ENCODE peak calls at places on chromosomes 16 and 17, in four cellular contexts. N is heart left ventricle, K is stomach, I is endothelial cell of umbilical vein. V is an unnamed sample.

GRCh38 chr17:5097101-5097834 is 14.4 kb downstream of the ZNF232 start:
- DNase-seq in K (peak), I (no peak), N (peak), V (no peak)

GRCh38 chr17:76714822-76715461 is 4.2 kb upstream of the MXRA7 start:
- DNase-seq in I (peak), K (peak), N (peak), V (peak)

GRCh38 chr16:9929313-9929712 is 252.9 kb downstream of the GRIN2A start:
- DNase-seq in K (no peak), I (no peak), N (no peak), V (peak)

GRCh38 chr17:18974407-18975149 is 22.6 kb downstream of the SLC5A10 start:
- DNase-seq in K (no peak), N (no peak), I (no peak), V (no peak)

GRCh38 chr17:75622771-75623273 is 10.4 kb upstream of the SMIM5 start:
- DNase-seq in I (no peak), N (no peak), K (no peak), V (no peak)

GRCh38 chr17:78291944-78292910 is 60.8 kb downstream of the TMEM235 start:
- DNase-seq in I (no peak), K (no peak), N (no peak), V (no peak)

GRCh38 chr17:63974594-63975192 is 2.0 kb upstream of the SCN4A start:
- DNase-seq in K (no peak), I (peak), N (no peak), V (no peak)

GRCh38 chr16:72434159-72434558 is 262.2 kb upstream of the PMFBP1 start:
- DNase-seq in N (no peak), I (peak), K (no peak), V (no peak)

GRCh38 chr17:27294689-27295630 is 1.0 kb downstream of the WSB1 start:
- DNase-seq in I (peak), N (peak), K (peak), V (peak)

GRCh38 chr16:84062734-84063640 is 20.4 kb upstream of the SLC38A8 start:
- DNase-seq in N (peak), I (peak), K (peak), V (peak)

GRCh38 chr17:17042851-17043667 is 802 bp downstream of the MPRIP start:
- DNase-seq in N (no peak), K (no peak), I (peak), V (no peak)

GRCh38 chr16:81035975-81036750 is 521 bp downstream of the ATMIN start:
- DNase-seq in K (peak), I (peak), N (peak), V (peak)

GRCh38 chr16:88561485-88562369 is 8.5 kb upstream of the ZC3H18 start:
- DNase-seq in K (peak), I (peak), N (peak), V (peak)

GRCh38 chr17:38748329-38749221 is at the start of gene PCGF2:
- DNase-seq in N (peak), K (peak), I (peak), V (no peak)

GRCh38 chr17:38980455-38981217 is 13.4 kb upstream of the FBXO47 start:
- DNase-seq in I (no peak), N (no peak), K (no peak), V (no peak)

GRCh38 chr16:83113317-83113716 is 486.5 kb downstream of the CDH13 start:
- DNase-seq in K (no peak), N (no peak), I (peak), V (no peak)

GRCh38 chr17:8019665-8020064 is 17.2 kb downstream of the GUCY2D start:
- DNase-seq in K (peak), I (no peak), N (no peak), V (no peak)

GRCh38 chr16:75011634-75012307 is 12.9 kb downstream of the ZNRF1 start:
- DNase-seq in K (no peak), I (peak), N (no peak), V (peak)

GRCh38 chr16:30458561-30459394 is 13.1 kb upstream of the SEPHS2 start:
- DNase-seq in K (peak), I (no peak), N (peak), V (peak)

GRCh38 chr16:86508947-86509758 is 1.2 kb upstream of the FOXF1 start:
- DNase-seq in N (peak), I (peak), K (no peak), V (peak)

GRCh38 chr17:16459271-16459670 is 32.7 kb downstream of the LRRC75A start:
- DNase-seq in K (no peak), I (no peak), N (no peak), V (no peak)

GRCh38 chr16:74651841-74652240 is 14.8 kb downstream of the RFWD3 start:
- DNase-seq in K (no peak), N (no peak), I (no peak), V (no peak)

GRCh38 chr17:37447641-37448040 is 41.0 kb downstream of the TADA2A start:
- DNase-seq in N (no peak), I (peak), K (no peak), V (no peak)

GRCh38 chr17:80146121-80147034 is 550 bp downstream of the EIF4A3 start:
- DNase-seq in I (peak), K (no peak), N (no peak), V (peak)

GRCh38 chr17:17246879-17247278 is 9.9 kb upstream of the FLCN start:
- DNase-seq in K (no peak), I (no peak), N (no peak), V (no peak)

GRCh38 chr17:18033442-18034099 is 5.4 kb downstream of the ATPAF2 start:
- DNase-seq in I (peak), K (peak), N (peak), V (peak)

GRCh38 chr16:73480381-73480780 is 432.5 kb upstream of the ZFHX3 start:
- DNase-seq in K (no peak), I (no peak), N (no peak), V (no peak)

GRCh38 chr16:85398050-85398451 is 215.1 kb upstream of the GSE1 start:
- DNase-seq in K (no peak), N (peak), I (no peak), V (no peak)

GRCh38 chr17:35254107-35254802 is 11.4 kb downstream of the SLFN5 start:
- DNase-seq in N (peak), K (peak), I (peak), V (no peak)

GRCh38 chr17:79837888-79838540 is 1.2 kb downstream of the CBX4 start:
- DNase-seq in K (no peak), N (peak), I (no peak), V (no peak)

GRCh38 chr17:83055911-83056582 is 23.4 kb upstream of the METRNL start:
- DNase-seq in I (peak), K (peak), N (peak), V (no peak)

GRCh38 chr17:40322417-40323315 is 13.7 kb downstream of the RARA start:
- DNase-seq in N (peak), I (peak), K (peak), V (peak)

GRCh38 chr16:57358527-57359095 is at the start of gene CCL22:
- DNase-seq in I (no peak), N (no peak), K (peak), V (peak)

GRCh38 chr16:12062343-12063003 is 85.9 kb downstream of the SNX29 start:
- DNase-seq in N (peak), I (peak), K (peak), V (no peak)

GRCh38 chr17:76659928-76660614 is 16.5 kb upstream of the ST6GALNAC1 start:
- DNase-seq in K (no peak), N (no peak), I (no peak), V (no peak)

GRCh38 chr16:8173111-8173644 is 417.1 kb downstream of the TMEM114 start:
- DNase-seq in N (peak), I (peak), K (peak), V (peak)

GRCh38 chr17:43779145-43780125 is 658 bp upstream of the DUSP3 start:
- DNase-seq in K (no peak), I (peak), N (no peak), V (no peak)

GRCh38 chr17:61203765-61204164 is 195.9 kb upstream of the TBX2 start:
- DNase-seq in N (no peak), K (no peak), I (no peak), V (no peak)

DNA sequence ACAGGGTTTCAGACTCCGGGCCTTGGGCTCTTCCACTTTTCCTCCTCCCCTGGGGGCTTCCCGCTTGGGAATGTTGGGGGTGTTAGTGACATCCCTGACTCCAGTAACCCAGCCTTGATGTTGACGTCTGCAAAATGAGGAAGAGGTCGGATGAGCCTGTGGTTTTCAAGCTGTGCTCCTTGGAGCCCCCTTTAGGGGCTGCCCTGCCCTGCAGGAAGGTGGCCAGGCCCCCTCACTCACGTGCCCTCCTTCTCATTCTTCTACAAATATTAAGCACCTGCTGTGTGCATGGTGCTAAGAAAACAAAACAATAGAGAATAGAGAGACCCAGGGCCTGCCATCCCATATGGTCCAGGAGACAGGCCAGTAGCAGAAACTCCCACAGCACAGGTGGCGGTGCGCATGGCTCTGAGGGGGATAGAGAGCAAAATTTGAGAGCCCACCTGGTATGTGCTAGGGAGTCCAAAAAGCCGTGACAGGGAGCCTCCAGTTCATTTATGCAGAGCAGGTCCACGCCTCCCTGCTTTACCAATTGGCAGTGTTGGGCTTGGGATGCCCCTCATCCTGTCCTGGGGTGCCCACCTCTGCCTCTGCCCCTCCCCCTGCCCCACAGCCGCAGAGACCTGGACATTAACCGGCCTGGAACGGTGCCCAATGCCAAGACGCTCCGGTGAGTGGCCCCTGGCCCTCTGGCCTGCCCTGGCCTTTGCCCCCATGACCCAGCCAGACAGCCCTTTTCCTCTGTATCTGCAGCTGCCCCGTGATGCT is 7.4 kb downstream of the NDRG4 start:
- DNase-seq in I (no peak), N (no peak), K (peak), V (no peak)
- TF ChIP-seq CTCF in I (no peak), N (no peak), K (no peak), V (no peak)

GRCh38 chr16:28218109-28218508 is 6.3 kb upstream of the XPO6 start:
- DNase-seq in N (no peak), I (peak), K (peak), V (peak)
- TF ChIP-seq CTCF in N (peak), I (peak), K (peak), V (peak)

GRCh38 chr16:66357523-66357928 is 9.0 kb upstream of the CDH5 start:
- DNase-seq in I (peak), N (peak), K (peak), V (peak)
- TF ChIP-seq CTCF in I (peak), N (peak), K (peak), V (peak)

DNA sequence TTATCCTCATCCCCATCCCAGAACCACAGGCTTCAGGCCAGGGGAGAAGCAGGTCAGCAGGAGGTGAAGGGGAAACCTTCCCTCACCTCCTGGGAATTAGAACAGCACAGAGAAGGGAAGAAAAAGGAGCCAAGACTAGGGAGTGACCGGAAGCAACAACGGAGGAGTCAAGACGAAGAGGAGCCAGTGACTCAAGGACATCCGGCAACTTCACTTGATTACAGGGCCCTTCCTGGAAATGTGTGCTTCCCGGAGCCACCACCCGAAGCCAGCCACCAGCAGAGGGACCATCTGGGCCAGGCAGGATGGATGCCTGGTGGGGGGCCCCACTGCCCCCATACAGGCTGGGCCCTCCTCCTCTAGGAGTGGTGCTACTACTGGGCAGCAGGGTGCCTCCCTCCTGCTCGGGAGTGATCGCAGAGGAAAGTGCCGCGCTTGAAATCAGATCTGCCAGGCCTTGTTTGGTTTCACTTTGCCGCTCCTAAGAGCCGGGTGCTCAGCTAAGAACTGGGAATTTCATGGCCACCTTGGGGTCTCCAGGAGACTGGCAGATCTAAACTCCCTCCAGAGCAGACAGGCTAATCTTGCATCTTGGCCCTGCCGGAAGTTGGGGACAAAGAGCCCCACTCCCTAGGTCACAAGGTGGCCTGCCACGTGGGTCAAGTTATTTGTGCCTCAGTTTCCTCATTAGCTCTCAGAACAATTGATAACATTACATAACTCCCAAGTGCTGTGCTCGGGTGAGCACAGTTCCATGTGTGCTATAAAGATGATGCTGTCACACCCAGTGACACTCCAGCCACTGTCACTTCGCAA is 6.6 kb downstream of the CDC42EP4 start:
- DNase-seq in N (peak), I (peak), K (peak), V (no peak)
- TF ChIP-seq CTCF in N (peak), I (peak), K (no peak), V (no peak)